ENCODE peak calls at places on chromosome 11, in four cellular contexts. F is A549, A is IMR-90, J is H1. V is an unnamed sample.

GRCh38 chr11:132200303-132200936 is 830.0 kb downstream of the NTM start:
- DNase-seq in F (no peak), A (no peak), J (no peak), V (no peak)

GRCh38 chr11:77876045-77876444 is 55.1 kb downstream of the AAMDC start:
- DNase-seq in A (no peak), J (no peak), F (no peak), V (no peak)

GRCh38 chr11:71462726-71463125 is 9.7 kb downstream of the NADSYN1 start:
- DNase-seq in J (no peak), F (no peak), A (no peak), V (no peak)

GRCh38 chr11:78100276-78101040 is 20.8 kb upstream of the NDUFC2 start:
- DNase-seq in J (no peak), F (no peak), A (no peak), V (no peak)

GRCh38 chr11:46755962-46756361 is 36.9 kb downstream of the F2 start:
- DNase-seq in A (no peak), F (no peak), J (no peak), V (no peak)

GRCh38 chr11:46099973-46100335 is 21.3 kb downstream of the PHF21A start:
- DNase-seq in J (no peak), F (no peak), A (peak), V (no peak)

GRCh38 chr11:62539238-62539925 is 7.2 kb downstream of the AHNAK start:
- DNase-seq in J (peak), A (peak), F (peak), V (no peak)

GRCh38 chr11:57598831-57599155 is 1.3 kb downstream of the SERPING1 start:
- DNase-seq in J (no peak), A (peak), F (no peak), V (no peak)

GRCh38 chr11:35391922-35392813 is 27.2 kb downstream of the SLC1A2 start:
- DNase-seq in A (peak), F (peak), J (peak), V (peak)

DNA sequence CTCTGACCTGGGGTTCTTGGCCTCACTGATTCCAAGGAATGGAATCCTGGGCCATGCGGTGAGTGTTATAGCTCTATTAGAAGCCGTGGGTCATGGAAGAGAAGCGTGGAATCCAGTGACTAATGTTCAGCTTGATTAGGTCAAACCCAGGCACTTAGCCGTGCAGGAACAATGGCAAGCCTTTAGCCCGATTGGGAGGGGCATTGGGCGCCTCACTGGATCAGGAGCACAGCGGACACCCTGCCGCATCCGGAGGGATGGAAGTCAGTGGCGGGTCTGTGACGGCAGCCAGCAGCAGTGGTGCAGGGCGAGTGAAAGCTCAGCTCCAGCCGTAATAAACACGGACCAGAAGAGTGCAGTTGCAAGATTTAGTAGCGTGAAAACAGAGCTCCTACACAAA is 20.5 kb upstream of the SLC17A6 start:
- DNase-seq in F (no peak), J (no peak), A (no peak), V (no peak)
- TF ChIP-seq MAFK in F (no peak), J (no peak), A (no peak), V (no peak)

GRCh38 chr11:65942531-65942930 is 2.7 kb upstream of the TSGA10IP start:
- DNase-seq in J (no peak), F (no peak), A (no peak), V (no peak)
- TF ChIP-seq MAFK in J (no peak), F (no peak), A (no peak), V (no peak)

GRCh38 chr11:9905562-9905961 is 241.7 kb downstream of the SWAP70 start:
- DNase-seq in J (no peak), A (no peak), F (no peak), V (no peak)
- TF ChIP-seq MAFK in J (no peak), A (no peak), F (no peak), V (no peak)

GRCh38 chr11:117862753-117863152 is 13.7 kb downstream of the FXYD6 start:
- DNase-seq in F (no peak), J (no peak), A (no peak), V (no peak)

GRCh38 chr11:117859713-117860112 is 16.7 kb downstream of the FXYD6 start:
- DNase-seq in F (no peak), J (no peak), A (no peak), V (no peak)

GRCh38 chr11:117860139-117860538 is 16.3 kb downstream of the FXYD6 start:
- DNase-seq in J (no peak), F (no peak), A (no peak), V (no peak)

GRCh38 chr11:117862019-117862725 is 14.3 kb downstream of the FXYD6 start:
- DNase-seq in F (no peak), A (no peak), J (no peak), V (no peak)

GRCh38 chr11:117861151-117862018 is 15.1 kb downstream of the FXYD6 start:
- DNase-seq in A (no peak), J (peak), F (no peak), V (no peak)
- TF ChIP-seq MAFK in A (no peak), J (no peak), F (no peak), V (no peak)

GRCh38 chr11:61020706-61021235 is 49.3 kb downstream of the CD6 start:
- DNase-seq in J (no peak), A (no peak), F (no peak), V (no peak)

GRCh38 chr11:61022311-61023085 is 51.0 kb downstream of the CD6 start:
- DNase-seq in J (no peak), A (no peak), F (no peak), V (no peak)

GRCh38 chr11:61023086-61024035 is 51.9 kb downstream of the CD6 start:
- DNase-seq in J (no peak), A (no peak), F (no peak), V (no peak)

GRCh38 chr11:61019818-61020405 is 48.4 kb downstream of the CD6 start:
- DNase-seq in A (no peak), F (no peak), J (no peak), V (no peak)

DNA sequence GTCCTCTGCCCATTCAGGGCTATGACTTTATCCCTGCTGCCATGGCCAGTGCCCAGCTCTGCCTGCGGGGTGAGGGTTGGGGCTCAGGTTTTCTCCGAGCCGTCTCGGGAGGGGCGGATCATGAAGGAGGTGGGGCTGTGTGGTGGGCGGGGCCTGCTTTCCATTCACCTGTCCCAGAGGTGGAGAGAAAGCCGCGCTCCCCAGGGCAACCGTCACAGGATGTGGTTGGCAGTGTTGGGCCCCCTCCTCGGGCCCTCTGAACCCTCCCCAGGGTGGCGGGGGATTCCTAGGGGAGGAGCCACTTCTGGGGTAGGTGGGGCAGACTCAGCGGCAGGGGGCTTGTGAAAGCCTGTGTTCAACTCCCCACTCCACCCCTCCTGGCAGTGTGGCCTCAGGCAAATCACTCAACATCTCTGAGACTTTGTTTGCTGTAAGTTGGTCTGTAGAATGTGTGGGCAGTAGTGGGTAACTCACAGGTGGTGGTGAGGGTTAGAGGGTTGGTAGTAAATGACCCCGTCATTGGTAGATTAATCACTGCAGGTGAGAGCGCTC is 50.3 kb downstream of the CD6 start:
- DNase-seq in F (no peak), A (no peak), J (peak), V (no peak)
- TF ChIP-seq MAFK in F (no peak), A (no peak), J (no peak), V (no peak)

DNA sequence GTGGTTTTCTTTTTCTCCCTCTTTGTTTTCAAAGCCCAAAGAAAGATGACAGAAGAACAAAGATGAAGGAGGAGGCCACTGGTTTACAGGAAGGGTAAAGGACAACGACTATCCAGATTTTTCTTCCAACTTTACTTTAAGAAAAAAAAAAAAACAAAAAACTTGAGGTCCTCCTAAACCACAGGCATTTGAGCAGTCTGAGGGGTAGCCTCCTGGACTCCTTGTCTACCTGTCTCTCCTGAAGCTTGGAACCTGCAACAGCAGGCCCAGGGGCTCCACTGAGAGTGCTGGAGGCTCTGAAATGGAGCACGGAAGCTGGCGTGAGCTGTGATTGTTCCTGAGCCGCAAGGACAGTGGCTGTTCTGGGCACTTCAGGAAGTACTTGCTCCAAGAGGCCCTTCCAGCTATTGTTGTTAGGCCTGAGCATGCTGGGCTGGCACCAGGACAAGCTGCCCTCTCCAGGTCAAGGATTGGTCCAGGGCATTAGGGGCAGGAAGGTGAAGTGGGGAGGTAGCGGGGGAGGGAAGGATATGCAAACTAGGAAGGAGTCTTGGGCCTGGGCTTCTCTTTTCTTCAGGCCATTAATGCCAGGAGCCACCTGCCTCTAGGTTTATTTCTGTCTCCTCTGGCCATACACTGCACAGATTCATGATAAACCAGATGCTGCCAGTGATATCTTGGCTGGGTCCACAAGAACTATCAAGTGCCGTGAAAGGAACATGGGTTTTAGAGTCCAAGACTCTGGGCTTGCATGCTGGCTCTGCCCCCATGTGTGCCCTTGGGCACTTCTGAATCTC is 147.3 kb downstream of the CCDC34 start:
- DNase-seq in A (no peak), J (peak), F (no peak), V (no peak)
- TF ChIP-seq MAFK in A (no peak), J (no peak), F (no peak), V (no peak)

DNA sequence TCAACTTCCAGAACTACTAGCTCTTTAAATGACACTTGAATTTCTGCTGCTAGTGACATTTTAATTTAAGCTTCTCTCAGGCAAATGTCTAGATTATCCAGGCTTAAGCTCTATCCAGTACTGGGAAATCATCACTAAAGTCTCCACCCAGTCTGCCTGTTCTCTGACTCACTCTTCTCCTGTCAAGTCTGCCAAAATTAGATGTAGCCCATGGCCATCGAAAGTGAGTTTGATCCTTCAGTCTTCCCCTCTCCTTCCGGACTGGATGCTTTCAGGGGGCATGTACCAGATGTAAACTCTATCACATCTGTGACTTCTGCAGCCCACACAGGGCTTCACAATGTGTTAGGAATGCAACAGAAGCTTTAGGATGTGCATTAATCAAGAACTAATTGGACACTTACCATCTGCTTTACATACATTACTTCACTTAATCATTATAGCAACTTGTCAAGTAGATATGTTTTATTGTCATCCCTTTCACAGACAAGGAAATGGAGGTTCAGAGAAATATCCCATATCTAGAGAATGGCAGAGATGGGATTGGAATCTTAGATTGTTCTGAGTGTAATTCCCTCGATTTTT is 12.3 kb downstream of the ME3 start:
- DNase-seq in J (no peak), A (peak), F (no peak), V (no peak)
- TF ChIP-seq MAFK in J (no peak), A (no peak), F (no peak), V (no peak)

GRCh38 chr11:67577951-67578350 is 5.7 kb upstream of the GSTP1 start:
- DNase-seq in A (no peak), J (no peak), F (no peak), V (no peak)

GRCh38 chr11:67581469-67581868 is 2.1 kb upstream of the GSTP1 start:
- DNase-seq in A (no peak), F (no peak), J (peak), V (no peak)

GRCh38 chr11:67572747-67573419 is 10.7 kb upstream of the GSTP1 start:
- DNase-seq in F (no peak), A (peak), J (no peak), V (peak)

GRCh38 chr11:67572305-67572704 is 11.3 kb upstream of the GSTP1 start:
- DNase-seq in J (no peak), A (no peak), F (no peak), V (no peak)

GRCh38 chr11:67576742-67577475 is 6.7 kb upstream of the GSTP1 start:
- DNase-seq in F (no peak), A (no peak), J (no peak), V (peak)
- TF ChIP-seq MAFK in F (no peak), A (no peak), J (no peak), V (no peak)

V was measured in K562.